ENCODE peak calls at places on chromosomes 4 and X, in eight cellular contexts. A, E, M, S, W, B, V and Z are unnamed samples.
A peak's percentile ranks its signal among the peaks of the same experiment; 100 is the strongest.

GRCh38 chr4:98692411-98692810 is 34.0 kb upstream of the TSPAN5 start:
- DNase-seq in A (no peak), E (no peak), M (no peak), S (no peak), W (no peak), B (no peak), V (no peak), Z (no peak)

GRCh38 chrX:1466971-1467561 is 14.4 kb upstream of the ASMTL start:
- DNase-seq in A (no peak), E (no peak), M (no peak), S (no peak), W (peak; percentile 43), B (no peak), V (no peak), Z (peak; percentile 53)

GRCh38 chrX:108299101-108299591 is 139.1 kb downstream of the COL4A6 start:
- DNase-seq in A (no peak), E (no peak), M (peak; percentile 75), S (no peak), W (no peak), B (peak; percentile 66), V (no peak), Z (no peak)

GRCh38 chr4:177283167-177283566 is 26.5 kb upstream of the NEIL3 start:
- DNase-seq in A (peak; percentile 80), E (no peak), M (peak; percentile 35), S (no peak), W (no peak), B (peak; percentile 9), V (peak; percentile 43), Z (no peak)

GRCh38 chr4:101104264-101105052 is 242.9 kb downstream of the PPP3CA start:
- DNase-seq in A (no peak), E (no peak), M (no peak), S (no peak), W (no peak), B (no peak), V (no peak), Z (no peak)

GRCh38 chrX:1093112-1093511 is 119.3 kb downstream of the CRLF2 start:
- DNase-seq in A (no peak), E (no peak), M (no peak), S (peak; percentile 44), W (peak; percentile 40), B (no peak), V (no peak), Z (peak; percentile 58)

GRCh38 chr4:41763741-41764140 is 15.2 kb upstream of the PHOX2B start:
- DNase-seq in A (no peak), E (no peak), M (no peak), S (no peak), W (no peak), B (no peak), V (no peak), Z (no peak)

GRCh38 chr4:7915875-7916242 is 23.8 kb downstream of the AFAP1 start:
- DNase-seq in A (no peak), E (no peak), M (no peak), S (no peak), W (no peak), B (no peak), V (no peak), Z (no peak)

GRCh38 chr4:163895369-163896005 is 401.0 kb downstream of the TMA16 start:
- DNase-seq in A (no peak), E (no peak), M (no peak), S (no peak), W (peak; percentile 2), B (no peak), V (no peak), Z (peak; percentile 40)

GRCh38 chrX:103157511-103158316 is 57.2 kb upstream of the BEX4 start:
- DNase-seq in A (peak; percentile 37), E (no peak), M (peak; percentile 39), S (no peak), W (no peak), B (peak; percentile 71), V (peak; percentile 41), Z (no peak)

GRCh38 chrX:103212749-103213457 is 2.0 kb upstream of the BEX4 start:
- DNase-seq in A (no peak), E (no peak), M (no peak), S (no peak), W (no peak), B (no peak), V (no peak), Z (no peak)

GRCh38 chr4:110211007-110211769 is 12.8 kb upstream of the ELOVL6 start:
- DNase-seq in A (peak; percentile 63), E (no peak), M (peak; percentile 65), S (no peak), W (peak; percentile 12), B (peak; percentile 70), V (peak; percentile 71), Z (peak; percentile 42)

GRCh38 chr4:138401330-138401729 is 159.2 kb upstream of the SLC7A11 start:
- DNase-seq in A (no peak), E (peak; percentile 53), M (peak; percentile 23), S (no peak), W (no peak), B (no peak), V (no peak), Z (no peak)

GRCh38 chr4:174457468-174457867 is 64.8 kb downstream of the HPGD start:
- DNase-seq in A (no peak), E (no peak), M (no peak), S (no peak), W (no peak), B (no peak), V (no peak), Z (no peak)

GRCh38 chr4:174408841-174409552 is 113.3 kb downstream of the HPGD start:
- DNase-seq in A (no peak), E (no peak), M (no peak), S (no peak), W (no peak), B (no peak), V (no peak), Z (no peak)

GRCh38 chr4:75708218-75708691 is 16.1 kb upstream of the USO1 start:
- DNase-seq in A (no peak), E (no peak), M (no peak), S (no peak), W (peak; percentile 35), B (no peak), V (no peak), Z (peak; percentile 52)

GRCh38 chr4:65367306-65367705 is 303.0 kb downstream of the EPHA5 start:
- DNase-seq in A (no peak), E (no peak), M (peak; percentile 26), S (no peak), W (no peak), B (no peak), V (no peak), Z (no peak)

GRCh38 chrX:124338733-124339514 is 6.5 kb downstream of the TEX13D start:
- DNase-seq in A (no peak), E (no peak), M (no peak), S (no peak), W (peak; percentile 5), B (no peak), V (no peak), Z (peak; percentile 48)